ENCODE peak calls at places on chromosomes 12 and 14, in five cellular contexts. N is right cardiac atrium, O is bronchial epithelial cell, C is activated T-cell treated with anti-CD3 and anti-CD28 coated beads for 24 hours, W is Right ventricle myocardium superior. U is an unnamed sample.

GRCh38 chr12:38544357-38545066 is 227.9 kb downstream of the ALG10B start:
- DNase-seq in W (no peak), O (no peak), N (no peak), C (no peak), U (no peak)

GRCh38 chr14:21680072-21680471 is 6.5 kb upstream of the OR4E1 start:
- DNase-seq in N (no peak), O (peak), C (no peak), W (no peak), U (no peak)

GRCh38 chr12:28242888-28243633 is 52.8 kb downstream of the CCDC91 start:
- DNase-seq in O (peak), N (no peak), C (no peak), W (no peak), U (no peak)

GRCh38 chr12:58008658-58009057 is 67.3 kb downstream of the ATP23 start:
- DNase-seq in N (no peak), O (no peak), C (no peak), W (no peak), U (no peak)

GRCh38 chr14:49641697-49642129 is 6.7 kb upstream of the DNAAF2 start:
- DNase-seq in C (no peak), W (no peak), O (no peak), N (no peak), U (peak)

GRCh38 chr14:52103416-52103815 is 34.6 kb upstream of the NID2 start:
- DNase-seq in O (no peak), N (no peak), W (no peak), C (no peak), U (no peak)

GRCh38 chr12:98595152-98595988 is 1.9 kb downstream of the SLC25A3 start:
- DNase-seq in O (peak), C (no peak), W (no peak), N (no peak), U (no peak)

GRCh38 chr12:105385141-105385540 is 54.6 kb downstream of the C12orf75 start:
- DNase-seq in O (peak), W (no peak), C (no peak), N (no peak), U (no peak)

GRCh38 chr14:94364037-94364436 is 24.4 kb downstream of the SERPINA1 start:
- DNase-seq in W (no peak), C (no peak), O (no peak), N (no peak), U (no peak)

GRCh38 chr12:49358548-49359141 is 8.6 kb upstream of the SPATS2 start:
- DNase-seq in N (no peak), O (peak), W (no peak), C (peak), U (no peak)

GRCh38 chr14:70638416-70638815 is 3.3 kb upstream of the TTC9 start:
- DNase-seq in C (no peak), O (no peak), N (no peak), W (no peak), U (no peak)

U was measured in heart left ventricle.